ENCODE peak calls at places on chromosome 15, in seven cellular contexts. One of them, this sample, is unnamed. For H3K27me3 and H3K9me3, the result is how much of the 10 kb centered on the place peaks cover.

GRCh38 chr15:78996876-78997275 is 52.0 kb upstream of the CTSH start:
- DNase-seq in adipocyte: no peak
- DNase-seq in stomach: no peak
- DNase-seq in uterus: no peak
- DNase-seq in heart right ventricle: no peak
- DNase-seq in sigmoid colon: no peak
- DNase-seq in heart left ventricle: no peak
- DNase-seq in this sample: no peak

GRCh38 chr15:29822100-29822684 is at the start of gene TJP1:
- DNase-seq in stomach: peak
- DNase-seq in adipocyte: peak
- DNase-seq in sigmoid colon: peak
- DNase-seq in heart left ventricle: peak
- DNase-seq in uterus: peak
- DNase-seq in heart right ventricle: peak
- DNase-seq in this sample: peak

GRCh38 chr15:98609144-98609852 is 39.0 kb upstream of the IGF1R start:
- DNase-seq in heart left ventricle: no peak
- DNase-seq in heart right ventricle: no peak
- DNase-seq in sigmoid colon: no peak
- DNase-seq in adipocyte: peak
- DNase-seq in stomach: no peak
- DNase-seq in uterus: no peak
- DNase-seq in this sample: no peak

GRCh38 chr15:85475317-85475701 is 94.9 kb downstream of the AKAP13 start:
- DNase-seq in stomach: no peak
- DNase-seq in heart right ventricle: no peak
- DNase-seq in heart left ventricle: no peak
- DNase-seq in sigmoid colon: no peak
- DNase-seq in uterus: no peak
- DNase-seq in adipocyte: peak
- DNase-seq in this sample: no peak

GRCh38 chr15:62952969-62953368 is 89.6 kb upstream of the TPM1 start:
- DNase-seq in sigmoid colon: no peak
- DNase-seq in heart right ventricle: no peak
- DNase-seq in stomach: no peak
- DNase-seq in heart left ventricle: no peak
- DNase-seq in adipocyte: no peak
- DNase-seq in uterus: no peak
- DNase-seq in this sample: no peak

GRCh38 chr15:95864467-95864886 is 466.0 kb upstream of the NR2F2 start:
- DNase-seq in stomach: no peak
- DNase-seq in sigmoid colon: peak
- DNase-seq in heart left ventricle: no peak
- DNase-seq in uterus: no peak
- DNase-seq in heart right ventricle: no peak
- DNase-seq in adipocyte: no peak
- DNase-seq in this sample: no peak

GRCh38 chr15:98126326-98127090 is 166.0 kb downstream of the ARRDC4 start:
- DNase-seq in stomach: no peak
- DNase-seq in uterus: no peak
- DNase-seq in heart left ventricle: no peak
- DNase-seq in adipocyte: no peak
- DNase-seq in heart right ventricle: no peak
- DNase-seq in sigmoid colon: no peak
- DNase-seq in this sample: no peak

GRCh38 chr15:70099966-70100494 is 2.3 kb upstream of the TLE3 start:
- DNase-seq in uterus: no peak
- DNase-seq in sigmoid colon: no peak
- DNase-seq in adipocyte: peak
- DNase-seq in stomach: no peak
- DNase-seq in heart right ventricle: no peak
- DNase-seq in heart left ventricle: no peak
- DNase-seq in this sample: no peak

GRCh38 chr15:80403712-80404056 is 498 bp upstream of the ARNT2 start:
- DNase-seq in sigmoid colon: no peak
- DNase-seq in uterus: no peak
- DNase-seq in stomach: no peak
- DNase-seq in heart left ventricle: no peak
- DNase-seq in heart right ventricle: peak
- DNase-seq in adipocyte: peak
- DNase-seq in this sample: peak

GRCh38 chr15:77292924-77293558 is 126.9 kb downstream of the PEAK1 start:
- DNase-seq in heart left ventricle: no peak
- DNase-seq in heart right ventricle: no peak
- DNase-seq in uterus: no peak
- DNase-seq in stomach: no peak
- DNase-seq in adipocyte: no peak
- DNase-seq in sigmoid colon: no peak
- DNase-seq in this sample: no peak

GRCh38 chr15:71538922-71539321 is 271.4 kb upstream of the NR2E3 start:
- DNase-seq in adipocyte: no peak
- DNase-seq in heart left ventricle: no peak
- DNase-seq in sigmoid colon: no peak
- DNase-seq in uterus: no peak
- DNase-seq in heart right ventricle: no peak
- DNase-seq in stomach: no peak
- DNase-seq in this sample: no peak

GRCh38 chr15:72751751-72752455 is 31.7 kb downstream of the ADPGK start:
- DNase-seq in stomach: no peak
- DNase-seq in sigmoid colon: no peak
- DNase-seq in adipocyte: no peak
- DNase-seq in uterus: no peak
- DNase-seq in heart left ventricle: no peak
- DNase-seq in heart right ventricle: no peak
- DNase-seq in this sample: peak

GRCh38 chr15:85710340-85710842 is 84.3 kb downstream of the KLHL25 start:
- DNase-seq in adipocyte: no peak
- DNase-seq in sigmoid colon: no peak
- DNase-seq in heart left ventricle: no peak
- DNase-seq in heart right ventricle: no peak
- DNase-seq in stomach: no peak
- DNase-seq in uterus: no peak
- DNase-seq in this sample: no peak

GRCh38 chr15:72967397-72967796 is 84.9 kb upstream of the NEO1 start:
- DNase-seq in sigmoid colon: no peak
- DNase-seq in heart right ventricle: no peak
- DNase-seq in heart left ventricle: no peak
- DNase-seq in adipocyte: no peak
- DNase-seq in stomach: no peak
- DNase-seq in uterus: no peak
- DNase-seq in this sample: no peak

GRCh38 chr15:70046716-70047369 is 50.9 kb downstream of the TLE3 start:
- DNase-seq in stomach: no peak
- DNase-seq in adipocyte: no peak
- DNase-seq in heart right ventricle: no peak
- DNase-seq in heart left ventricle: no peak
- DNase-seq in uterus: no peak
- DNase-seq in sigmoid colon: peak
- DNase-seq in this sample: no peak

GRCh38 chr15:69045810-69046209 is 31.3 kb downstream of the NOX5 start:
- DNase-seq in sigmoid colon: no peak
- DNase-seq in adipocyte: peak
- DNase-seq in stomach: no peak
- DNase-seq in uterus: no peak
- DNase-seq in heart left ventricle: no peak
- DNase-seq in heart right ventricle: no peak
- DNase-seq in this sample: no peak

GRCh38 chr15:78263907-78264303 is 457 bp upstream of the DNAJA4 start:
- DNase-seq in sigmoid colon: no peak
- DNase-seq in stomach: peak
- DNase-seq in adipocyte: no peak
- DNase-seq in uterus: no peak
- DNase-seq in heart left ventricle: no peak
- DNase-seq in heart right ventricle: peak
- DNase-seq in this sample: no peak

GRCh38 chr15:68191555-68191954 is 13.6 kb downstream of the CALML4 start:
- DNase-seq in adipocyte: no peak
- DNase-seq in stomach: no peak
- DNase-seq in uterus: no peak
- DNase-seq in heart right ventricle: no peak
- DNase-seq in sigmoid colon: no peak
- DNase-seq in heart left ventricle: no peak
- DNase-seq in this sample: no peak

GRCh38 chr15:90901799-90902655 is 1.1 kb upstream of the MAN2A2 start:
- DNase-seq in uterus: peak
- DNase-seq in stomach: peak
- DNase-seq in heart right ventricle: peak
- DNase-seq in adipocyte: peak
- DNase-seq in sigmoid colon: peak
- DNase-seq in heart left ventricle: peak
- DNase-seq in this sample: peak

GRCh38 chr15:26294062-26294689 is 431.0 kb upstream of the ATP10A start:
- DNase-seq in heart left ventricle: peak
- DNase-seq in uterus: no peak
- DNase-seq in stomach: no peak
- DNase-seq in adipocyte: no peak
- DNase-seq in sigmoid colon: no peak
- DNase-seq in heart right ventricle: peak
- DNase-seq in this sample: peak

GRCh38 chr15:92035961-92036360 is 182.5 kb downstream of the SLCO3A1 start:
- DNase-seq in adipocyte: peak
- DNase-seq in uterus: no peak
- DNase-seq in stomach: no peak
- DNase-seq in heart left ventricle: no peak
- DNase-seq in sigmoid colon: no peak
- DNase-seq in heart right ventricle: no peak
- DNase-seq in this sample: no peak

GRCh38 chr15:92033723-92034122 is 180.2 kb downstream of the SLCO3A1 start:
- DNase-seq in uterus: no peak
- DNase-seq in heart right ventricle: no peak
- DNase-seq in sigmoid colon: no peak
- DNase-seq in adipocyte: peak
- DNase-seq in heart left ventricle: no peak
- DNase-seq in stomach: no peak
- DNase-seq in this sample: no peak

GRCh38 chr15:92029767-92030166 is 176.3 kb downstream of the SLCO3A1 start:
- DNase-seq in sigmoid colon: no peak
- DNase-seq in uterus: no peak
- DNase-seq in adipocyte: no peak
- DNase-seq in heart right ventricle: no peak
- DNase-seq in heart left ventricle: no peak
- DNase-seq in stomach: no peak
- DNase-seq in this sample: no peak

GRCh38 chr15:92034227-92034626 is 180.7 kb downstream of the SLCO3A1 start:
- DNase-seq in sigmoid colon: no peak
- DNase-seq in heart left ventricle: no peak
- DNase-seq in adipocyte: no peak
- DNase-seq in heart right ventricle: no peak
- DNase-seq in stomach: no peak
- DNase-seq in uterus: no peak
- DNase-seq in this sample: no peak

GRCh38 chr15:92033319-92033718 is 179.8 kb downstream of the SLCO3A1 start:
- DNase-seq in sigmoid colon: no peak
- DNase-seq in heart left ventricle: no peak
- DNase-seq in stomach: no peak
- DNase-seq in heart right ventricle: no peak
- DNase-seq in adipocyte: peak
- DNase-seq in uterus: no peak
- DNase-seq in this sample: no peak
- H3K27me3 ChIP-seq in sigmoid colon: under half
- H3K27me3 ChIP-seq in heart left ventricle: under half
- H3K27me3 ChIP-seq in stomach: under half
- H3K27me3 ChIP-seq in heart right ventricle: under half
- H3K27me3 ChIP-seq in adipocyte: under half
- H3K27me3 ChIP-seq in uterus: under half
- H3K27me3 ChIP-seq in this sample: under half

GRCh38 chr15:27798807-27799206 is 300.3 kb downstream of the OCA2 start:
- DNase-seq in heart right ventricle: no peak
- DNase-seq in uterus: no peak
- DNase-seq in stomach: no peak
- DNase-seq in adipocyte: no peak
- DNase-seq in sigmoid colon: no peak
- DNase-seq in heart left ventricle: no peak
- DNase-seq in this sample: no peak
- H3K9me3 ChIP-seq in heart right ventricle: under half
- H3K9me3 ChIP-seq in uterus: under half
- H3K9me3 ChIP-seq in stomach: under half
- H3K9me3 ChIP-seq in adipocyte: under half
- H3K9me3 ChIP-seq in sigmoid colon: under half
- H3K9me3 ChIP-seq in heart left ventricle: under half
- H3K9me3 ChIP-seq in this sample: under half

DNA sequence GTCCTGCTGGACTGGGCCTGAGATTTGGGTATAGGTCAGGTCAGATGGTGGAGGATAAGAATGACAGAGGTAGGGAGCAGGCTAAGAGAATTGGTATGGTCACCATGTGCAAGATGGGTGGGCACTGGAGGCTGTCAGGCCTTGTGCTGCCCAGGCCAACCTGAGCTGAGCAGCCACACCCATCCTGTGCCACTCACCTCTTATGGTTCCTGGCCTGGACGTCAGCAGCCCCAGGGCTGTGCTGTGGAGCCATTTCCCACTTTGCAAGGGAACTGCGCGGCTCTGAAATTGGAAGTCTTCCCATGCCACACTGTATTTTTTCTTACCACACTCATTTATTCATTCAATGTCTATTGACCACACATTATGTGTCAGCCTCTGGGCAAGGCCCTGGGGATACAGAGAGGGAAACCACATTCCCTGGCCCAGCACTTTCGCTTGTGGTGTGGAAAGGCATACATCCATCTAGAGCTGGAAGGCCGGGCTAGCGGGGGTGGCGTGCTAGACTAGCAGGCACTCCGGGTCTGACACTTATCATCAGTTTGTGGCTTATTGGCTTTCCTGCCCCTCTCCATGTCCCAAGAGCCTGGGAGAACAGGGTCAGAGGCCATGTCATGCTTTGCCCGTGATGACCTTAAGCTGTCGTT is 51.1 kb upstream of the POLG start:
- DNase-seq in sigmoid colon: no peak
- DNase-seq in heart right ventricle: no peak
- DNase-seq in heart left ventricle: no peak
- DNase-seq in stomach: no peak
- DNase-seq in adipocyte: no peak
- DNase-seq in uterus: no peak
- DNase-seq in this sample: no peak
- H3K27me3 ChIP-seq in sigmoid colon: under half
- H3K27me3 ChIP-seq in heart right ventricle: half or more
- H3K27me3 ChIP-seq in heart left ventricle: under half
- H3K27me3 ChIP-seq in stomach: under half
- H3K27me3 ChIP-seq in adipocyte: half or more
- H3K27me3 ChIP-seq in uterus: under half
- H3K27me3 ChIP-seq in this sample: half or more

GRCh38 chr15:100472015-100472414 is 56.7 kb downstream of the CERS3 start:
- DNase-seq in heart left ventricle: no peak
- DNase-seq in uterus: no peak
- DNase-seq in stomach: no peak
- DNase-seq in heart right ventricle: no peak
- DNase-seq in sigmoid colon: no peak
- DNase-seq in adipocyte: no peak
- DNase-seq in this sample: no peak
- H3K9me3 ChIP-seq in heart left ventricle: under half
- H3K9me3 ChIP-seq in uterus: under half
- H3K9me3 ChIP-seq in stomach: under half
- H3K9me3 ChIP-seq in heart right ventricle: under half
- H3K9me3 ChIP-seq in sigmoid colon: under half
- H3K9me3 ChIP-seq in adipocyte: under half
- H3K9me3 ChIP-seq in this sample: under half